ENCODE peak calls at places on chromosomes 4 and X, in six cellular contexts. A, S, J, B, V and Q are unnamed samples.

GRCh38 chr4:146192060-146192459 is 16.5 kb downstream of the LSM6 start:
- DNase-seq in A (no peak), S (peak; percentile 14), J (peak; percentile 14), B (no peak), V (no peak), Q (no peak)

GRCh38 chrX:153649178-153649914 is 2.3 kb downstream of the DUSP9 start:
- DNase-seq in A (no peak), S (peak; percentile 70), J (peak; percentile 52), B (no peak), V (no peak), Q (no peak)

GRCh38 chr4:87679449-87680169 is 29.5 kb downstream of the DMP1 start:
- DNase-seq in A (peak; percentile 48), S (peak; percentile 48), J (peak; percentile 67), B (peak; percentile 47), V (peak; percentile 2), Q (peak; percentile 52)

GRCh38 chr4:82748176-82748575 is 50.4 kb downstream of the SCD5 start:
- DNase-seq in A (no peak), S (no peak), J (no peak), B (no peak), V (no peak), Q (no peak)

GRCh38 chr4:4867745-4868505 is 8.5 kb downstream of the MSX1 start:
- DNase-seq in A (no peak), S (no peak), J (no peak), B (no peak), V (no peak), Q (no peak)

GRCh38 chrX:136353519-136354095 is 52.8 kb downstream of the ADGRG4 start:
- DNase-seq in A (peak; percentile 46), S (no peak), J (no peak), B (no peak), V (no peak), Q (no peak)

GRCh38 chr4:8738471-8738931 is 133.1 kb downstream of the HMX1 start:
- DNase-seq in A (no peak), S (no peak), J (no peak), B (no peak), V (no peak), Q (no peak)

GRCh38 chr4:40734497-40734896 is 15.3 kb upstream of the NSUN7 start:
- DNase-seq in A (no peak), S (no peak), J (no peak), B (no peak), V (no peak), Q (no peak)

GRCh38 chr4:147732516-147733193 is 767 bp downstream of the ARHGAP10 start:
- DNase-seq in A (no peak), S (no peak), J (peak; percentile 26), B (no peak), V (no peak), Q (peak; percentile 44)

GRCh38 chrX:84216406-84216805 is 28.4 kb upstream of the RPS6KA6 start:
- DNase-seq in A (no peak), S (no peak), J (no peak), B (no peak), V (no peak), Q (no peak)

GRCh38 chr4:3292571-3293409 is at the start of gene RGS12:
- DNase-seq in A (peak; percentile 26), S (peak; percentile 88), J (peak; percentile 98), B (peak; percentile 63), V (peak; percentile 25), Q (peak; percentile 91)

GRCh38 chrX:134162032-134162431 is 75.0 kb upstream of the CCDC160 start:
- DNase-seq in A (no peak), S (no peak), J (no peak), B (no peak), V (no peak), Q (no peak)

GRCh38 chr4:6609415-6610079 is 30.9 kb upstream of the MRFAP1 start:
- DNase-seq in A (no peak), S (no peak), J (no peak), B (no peak), V (no peak), Q (no peak)

GRCh38 chr4:5923306-5923830 is 30.5 kb upstream of the CRMP1 start:
- DNase-seq in A (no peak), S (no peak), J (no peak), B (no peak), V (no peak), Q (no peak)

GRCh38 chr4:176319704-176320339 is at the start of gene SPCS3:
- DNase-seq in A (peak; percentile 80), S (peak; percentile 85), J (peak; percentile 95), B (peak; percentile 79), V (peak; percentile 67), Q (peak; percentile 95)

GRCh38 chrX:154502098-154502497 is 11.7 kb upstream of the SLC10A3 start:
- DNase-seq in A (no peak), S (no peak), J (no peak), B (no peak), V (no peak), Q (no peak)

GRCh38 chr4:86522349-86522748 is 71.8 kb upstream of the PTPN13 start:
- DNase-seq in A (no peak), S (no peak), J (no peak), B (no peak), V (no peak), Q (no peak)

GRCh38 chr4:5019274-5019673 is at the start of gene CYTL1:
- DNase-seq in A (no peak), S (no peak), J (no peak), B (no peak), V (no peak), Q (peak; percentile 12)

GRCh38 chr4:40998680-40999358 is 215.5 kb downstream of the APBB2 start:
- DNase-seq in A (peak; percentile 69), S (no peak), J (no peak), B (no peak), V (no peak), Q (peak; percentile 66)

GRCh38 chr4:174282836-174283506 is 496 bp downstream of the FBXO8 start:
- DNase-seq in A (peak; percentile 91), S (peak; percentile 93), J (peak; percentile 82), B (peak; percentile 38), V (peak; percentile 86), Q (peak; percentile 93)

GRCh38 chr4:174283507-174284180 is at the start of the genes CEP44 and FBXO8:
- DNase-seq in A (peak; percentile 72), S (peak; percentile 70), J (peak; percentile 50), B (no peak), V (peak; percentile 68), Q (peak; percentile 91)

GRCh38 chr4:174279433-174279832 is 4.0 kb downstream of the FBXO8 start:
- DNase-seq in A (no peak), S (no peak), J (no peak), B (no peak), V (no peak), Q (no peak)

GRCh38 chr4:174278467-174278866 is 5.0 kb downstream of the FBXO8 start:
- DNase-seq in A (no peak), S (no peak), J (no peak), B (no peak), V (no peak), Q (no peak)

GRCh38 chr4:174281182-174281737 is 2.2 kb downstream of the FBXO8 start:
- DNase-seq in A (no peak), S (no peak), J (no peak), B (no peak), V (no peak), Q (no peak)
- H3K79me2 ChIP-seq in A (peaks cover 30% of the 10 kb centered on the region), S (peaks cover 42% of the 10 kb centered on the region), J (peaks cover 100% of the 10 kb centered on the region), B (peaks cover 25% of the 10 kb centered on the region), V (peaks cover 58% of the 10 kb centered on the region), Q (peaks cover 27% of the 10 kb centered on the region)

DNA sequence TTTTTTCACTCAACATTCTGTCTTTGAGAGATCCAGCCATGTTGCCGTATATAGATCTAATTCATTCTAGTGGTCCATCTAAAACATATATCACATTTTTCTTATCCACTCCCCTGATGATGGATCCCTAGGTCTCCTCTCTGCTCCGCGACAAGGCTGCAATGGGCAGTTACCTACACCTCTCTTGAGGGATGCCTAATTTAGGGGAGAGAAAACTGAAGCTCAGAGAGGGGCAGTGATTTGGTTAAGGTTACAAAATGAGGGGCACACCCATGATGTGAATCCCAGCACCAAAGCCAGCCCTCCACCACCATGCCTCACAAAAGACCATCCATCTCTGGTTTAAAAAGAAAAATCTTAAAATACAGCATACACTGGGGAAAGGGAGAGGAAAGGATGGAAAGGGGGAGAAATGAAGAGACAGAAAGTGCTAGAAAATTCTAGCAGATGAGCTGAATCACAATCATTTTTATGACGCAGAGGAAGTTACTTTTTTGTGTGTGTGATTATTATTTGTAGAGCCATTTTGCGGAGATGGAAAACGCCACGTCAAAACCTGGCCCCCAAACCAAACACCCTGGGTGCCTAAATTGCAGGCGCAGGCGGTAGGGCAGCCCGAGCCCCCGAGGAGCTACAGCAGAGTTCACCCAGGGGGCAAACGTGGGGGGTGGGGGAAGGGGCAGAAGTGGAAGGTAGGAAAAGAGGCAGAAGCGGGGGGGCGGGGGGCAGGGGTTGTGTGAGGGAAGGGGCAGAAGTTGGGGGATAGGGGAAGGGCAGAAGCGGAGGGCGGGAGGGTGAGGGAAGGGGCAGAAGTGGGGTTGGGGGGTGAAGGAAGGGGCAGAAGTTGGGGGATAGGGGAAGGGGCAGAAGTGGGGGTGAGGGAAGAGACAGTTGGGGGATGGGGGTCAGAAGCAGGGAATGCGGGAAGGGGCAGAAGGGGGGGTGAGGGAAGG is 1.3 kb upstream of the TSPYL2 start:
- DNase-seq in A (no peak), S (no peak), J (no peak), B (no peak), V (no peak), Q (peak; percentile 12)
- TF ChIP-seq POLR2A in A (no peak), S (no peak), J (no peak), B (no peak), V (no peak), Q (no peak)

GRCh38 chr4:189096108-189096507 is 844.6 kb upstream of the FRG1 start:
- DNase-seq in A (no peak), S (no peak), J (no peak), B (no peak), V (no peak), Q (no peak)

GRCh38 chr4:189088783-189089182 is 851.9 kb upstream of the FRG1 start:
- DNase-seq in A (no peak), S (no peak), J (no peak), B (no peak), V (no peak), Q (no peak)

GRCh38 chr4:189096717-189097116 is 844.0 kb upstream of the FRG1 start:
- DNase-seq in A (no peak), S (no peak), J (peak; percentile 39), B (no peak), V (no peak), Q (no peak)

GRCh38 chr4:189090174-189090814 is 850.4 kb upstream of the FRG1 start:
- DNase-seq in A (peak; percentile 19), S (peak; percentile 1), J (no peak), B (no peak), V (no peak), Q (no peak)

GRCh38 chr4:189092596-189092995 is 848.1 kb upstream of the FRG1 start:
- DNase-seq in A (no peak), S (no peak), J (no peak), B (no peak), V (no peak), Q (no peak)
- H3K79me2 ChIP-seq in A (no peaks in the 10 kb centered on the region), S (no peaks in the 10 kb centered on the region), J (no peaks in the 10 kb centered on the region), B (no peaks in the 10 kb centered on the region), V (no peaks in the 10 kb centered on the region), Q (no peaks in the 10 kb centered on the region)

DNA sequence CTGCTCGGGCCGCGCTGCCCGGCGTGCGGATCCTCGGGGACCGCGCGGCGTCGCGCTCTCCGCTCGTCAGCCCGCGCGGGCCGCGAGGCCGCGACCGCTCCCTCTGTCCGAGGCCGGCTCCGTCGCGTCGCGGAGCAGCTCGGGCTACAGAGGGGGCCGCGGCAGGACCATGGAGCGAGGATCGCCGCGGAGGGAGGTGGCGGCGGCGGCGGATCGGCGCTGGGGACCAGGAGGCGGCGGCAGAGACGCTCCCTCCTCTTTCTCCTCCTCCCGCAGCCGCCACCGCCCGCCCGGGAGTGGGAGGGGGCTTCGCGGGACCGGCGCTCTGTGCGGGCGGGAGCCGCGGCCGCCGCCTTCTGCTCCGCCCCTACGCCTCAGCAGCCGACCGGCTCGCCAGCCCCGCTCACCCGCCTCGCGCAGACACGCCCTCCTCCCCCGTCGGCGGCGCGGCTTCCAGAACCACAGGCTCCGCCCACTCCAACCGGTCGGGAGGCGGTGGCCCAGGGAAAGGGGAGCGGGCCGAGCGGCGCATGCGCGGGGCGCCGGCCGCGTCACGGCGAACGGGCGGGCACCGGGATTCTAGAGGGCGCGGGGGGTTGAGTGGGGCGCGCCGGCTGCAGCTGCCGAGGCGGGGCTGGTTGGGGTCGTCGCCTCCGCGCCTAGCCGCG is at the start of gene CASK:
- DNase-seq in A (peak; percentile 69), S (peak; percentile 78), J (peak; percentile 96), B (peak; percentile 66), V (peak; percentile 51), Q (peak; percentile 91)
- TF ChIP-seq POLR2A in A (no peak), S (peak; percentile 41), J (no peak), B (peak; percentile 34), V (no peak), Q (no peak)